ENCODE peak calls at places on chromosome 18, in four cellular contexts. N, V, J and B are unnamed samples.
A peak's percentile ranks its signal among the peaks of the same experiment; 100 is the strongest.

GRCh38 chr18:22169011-22169888 is at the start of gene GATA6:
- DNase-seq in N (no peak), V (peak; percentile 84), J (peak; percentile 77), B (peak; percentile 90)

GRCh38 chr18:45657357-45658335 is 42.4 kb downstream of the SLC14A2 start:
- DNase-seq in N (no peak), V (no peak), J (no peak), B (no peak)

GRCh38 chr18:11327656-11328055 is 178.3 kb upstream of the PIEZO2 start:
- DNase-seq in N (no peak), V (no peak), J (no peak), B (no peak)

GRCh38 chr18:63882333-63883141 is 5.0 kb upstream of the SERPINB2 start:
- DNase-seq in N (no peak), V (no peak), J (no peak), B (no peak)

GRCh38 chr18:57440331-57441101 is 5.3 kb downstream of the ONECUT2 start:
- DNase-seq in N (no peak), V (no peak), J (no peak), B (no peak)

GRCh38 chr18:11309172-11309571 is 159.8 kb upstream of the PIEZO2 start:
- DNase-seq in N (no peak), V (peak; percentile 38), J (peak; percentile 8), B (no peak)

GRCh38 chr18:46433121-46433826 is 223.7 kb downstream of the LOXHD1 start:
- DNase-seq in N (no peak), V (no peak), J (no peak), B (no peak)

GRCh38 chr18:62387257-62387656 is 62.1 kb downstream of the TNFRSF11A start:
- DNase-seq in N (no peak), V (no peak), J (no peak), B (no peak)

GRCh38 chr18:5628512-5629255 is 84.9 kb upstream of the EPB41L3 start:
- DNase-seq in N (no peak), V (no peak), J (no peak), B (peak; percentile 16)

GRCh38 chr18:23503967-23504352 is 649 bp downstream of the RMC1 start:
- DNase-seq in N (no peak), V (no peak), J (no peak), B (no peak)

GRCh38 chr18:11666176-11666575 is 22.9 kb upstream of the GNAL start:
- DNase-seq in N (no peak), V (no peak), J (no peak), B (no peak)

GRCh38 chr18:12333650-12334279 is 25.7 kb downstream of the TUBB6 start:
- DNase-seq in N (no peak), V (no peak), J (no peak), B (no peak)

GRCh38 chr18:63160172-63160995 is 159.2 kb downstream of the BCL2 start:
- DNase-seq in N (peak; percentile 62), V (no peak), J (no peak), B (no peak)

GRCh38 chr18:54222922-54223567 is 1.4 kb downstream of the MBD2 start:
- DNase-seq in N (peak; percentile 78), V (peak; percentile 25), J (no peak), B (no peak)

GRCh38 chr18:36372902-36373301 is 75.4 kb downstream of the FHOD3 start:
- DNase-seq in N (no peak), V (no peak), J (no peak), B (no peak)

GRCh38 chr18:10579079-10579867 is 53.4 kb downstream of the NAPG start:
- DNase-seq in N (no peak), V (no peak), J (no peak), B (no peak)

GRCh38 chr18:46148810-46149209 is 44.6 kb downstream of the HAUS1 start:
- DNase-seq in N (no peak), V (peak; percentile 59), J (peak; percentile 72), B (peak; percentile 46)

GRCh38 chr18:12403601-12404506 is 3.9 kb upstream of the PRELID3A start:
- DNase-seq in N (no peak), V (no peak), J (peak; percentile 87), B (no peak)

GRCh38 chr18:44896817-44897216 is 216.1 kb downstream of the SETBP1 start:
- DNase-seq in N (no peak), V (no peak), J (no peak), B (no peak)

GRCh38 chr18:9989481-9989880 is 75.7 kb downstream of the VAPA start:
- DNase-seq in N (no peak), V (no peak), J (no peak), B (no peak)

GRCh38 chr18:31701752-31702151 is 17.4 kb upstream of the B4GALT6 start:
- DNase-seq in N (no peak), V (no peak), J (no peak), B (no peak)

GRCh38 chr18:26059357-26059756 is 31.1 kb downstream of the SS18 start:
- DNase-seq in N (no peak), V (no peak), J (peak; percentile 74), B (no peak)

GRCh38 chr18:63579643-63580042 is 7.5 kb upstream of the SERPINB13 start:
- DNase-seq in N (no peak), V (no peak), J (no peak), B (no peak)

GRCh38 chr18:46481048-46481846 is 175.8 kb downstream of the LOXHD1 start:
- DNase-seq in N (no peak), V (peak; percentile 28), J (peak; percentile 56), B (peak; percentile 27)

GRCh38 chr18:25456284-25456683 is 104.3 kb upstream of the ZNF521 start:
- DNase-seq in N (no peak), V (no peak), J (peak; percentile 44), B (no peak)

GRCh38 chr18:64100136-64100922 is 48.6 kb downstream of the LINC00305 start:
- DNase-seq in N (peak; percentile 33), V (no peak), J (no peak), B (no peak)

GRCh38 chr18:40949138-40949949 is 1005.7 kb upstream of the PIK3C3 start:
- DNase-seq in N (no peak), V (no peak), J (no peak), B (no peak)

GRCh38 chr18:39799010-39799409 is 2156.0 kb upstream of the PIK3C3 start:
- DNase-seq in N (no peak), V (no peak), J (no peak), B (no peak)

GRCh38 chr18:5073026-5073944 is 123.8 kb downstream of the AKAIN1 start:
- DNase-seq in N (no peak), V (peak; percentile 31), J (peak; percentile 52), B (peak; percentile 26)

GRCh38 chr18:22005191-22005824 is 164.1 kb upstream of the GATA6 start:
- DNase-seq in N (no peak), V (no peak), J (no peak), B (no peak)

GRCh38 chr18:57835904-57836303 is 32.8 kb upstream of the ATP8B1 start:
- DNase-seq in N (no peak), V (no peak), J (no peak), B (no peak)

GRCh38 chr18:63322908-63323634 is 3.5 kb upstream of the BCL2 start:
- DNase-seq in N (no peak), V (peak; percentile 63), J (peak; percentile 70), B (peak; percentile 34)

GRCh38 chr18:22667616-22668422 is 250.1 kb upstream of the CTAGE1 start:
- DNase-seq in N (peak; percentile 20), V (no peak), J (peak; percentile 92), B (no peak)

GRCh38 chr18:26228562-26229260 is 2.5 kb downstream of the TAF4B start:
- DNase-seq in N (no peak), V (no peak), J (peak; percentile 72), B (no peak)

GRCh38 chr18:68438983-68439382 is 275.9 kb downstream of the TMX3 start:
- DNase-seq in N (no peak), V (no peak), J (no peak), B (no peak)

GRCh38 chr18:55346961-55347740 is 240.8 kb downstream of the TCF4 start:
- DNase-seq in N (no peak), V (no peak), J (no peak), B (no peak)

GRCh38 chr18:12008181-12008767 is 27.0 kb downstream of the IMPA2 start:
- DNase-seq in N (no peak), V (peak; percentile 96), J (no peak), B (no peak)

GRCh38 chr18:32868424-32868823 is 95.6 kb upstream of the KLHL14 start:
- DNase-seq in N (no peak), V (no peak), J (no peak), B (no peak)

GRCh38 chr18:62634991-62635630 is 80.2 kb upstream of the PHLPP1 start:
- DNase-seq in N (no peak), V (peak; percentile 7), J (no peak), B (no peak)

DNA sequence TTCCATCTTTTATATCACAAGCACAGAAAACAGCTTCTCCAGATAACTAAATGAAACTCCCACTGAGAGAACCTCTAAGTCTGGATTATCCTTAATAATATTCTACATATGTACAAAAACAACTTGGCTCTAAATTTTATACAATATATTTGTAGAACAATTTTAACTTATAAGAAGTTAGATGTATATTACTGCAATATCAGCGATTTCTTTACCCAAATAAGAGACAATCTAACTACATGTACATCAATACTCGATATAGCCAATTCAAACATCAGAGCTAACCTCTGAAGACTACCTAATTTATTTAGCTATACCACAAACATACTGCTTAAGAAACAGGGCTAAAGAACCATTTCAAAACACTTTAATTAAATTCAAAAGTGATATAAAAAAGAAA is 148.6 kb downstream of the ROCK1 start:
- DNase-seq in N (no peak), V (no peak), J (no peak), B (no peak)
- TF ChIP-seq SP1 in N (no peak), V (no peak), J (no peak), B (no peak)

GRCh38 chr18:60892855-60893254 is 440.4 kb upstream of the CDH20 start:
- DNase-seq in N (no peak), V (peak; percentile 45), J (no peak), B (no peak)
- TF ChIP-seq FOXM1 in N (no peak), V (no peak), J (no peak), B (no peak)

GRCh38 chr18:8977166-8977565 is 125.3 kb upstream of the NDUFV2 start:
- DNase-seq in N (no peak), V (no peak), J (no peak), B (no peak)
- TF ChIP-seq TARDBP in N (no peak), V (no peak), J (no peak), B (no peak)

GRCh38 chr18:59649575-59649974 is 47.6 kb downstream of the CCBE1 start:
- DNase-seq in N (no peak), V (no peak), J (no peak), B (no peak)

GRCh38 chr18:59650266-59650820 is 46.9 kb downstream of the CCBE1 start:
- DNase-seq in N (no peak), V (no peak), J (no peak), B (no peak)

GRCh38 chr18:59646946-59647307 is 50.3 kb downstream of the CCBE1 start:
- DNase-seq in N (no peak), V (no peak), J (no peak), B (no peak)

GRCh38 chr18:59643740-59644139 is 53.5 kb downstream of the CCBE1 start:
- DNase-seq in N (no peak), V (no peak), J (no peak), B (no peak)

GRCh38 chr18:59646228-59646945 is 50.8 kb downstream of the CCBE1 start:
- DNase-seq in N (no peak), V (no peak), J (peak; percentile 5), B (no peak)
- TF ChIP-seq SP1 in N (no peak), V (no peak), J (no peak), B (no peak)

DNA sequence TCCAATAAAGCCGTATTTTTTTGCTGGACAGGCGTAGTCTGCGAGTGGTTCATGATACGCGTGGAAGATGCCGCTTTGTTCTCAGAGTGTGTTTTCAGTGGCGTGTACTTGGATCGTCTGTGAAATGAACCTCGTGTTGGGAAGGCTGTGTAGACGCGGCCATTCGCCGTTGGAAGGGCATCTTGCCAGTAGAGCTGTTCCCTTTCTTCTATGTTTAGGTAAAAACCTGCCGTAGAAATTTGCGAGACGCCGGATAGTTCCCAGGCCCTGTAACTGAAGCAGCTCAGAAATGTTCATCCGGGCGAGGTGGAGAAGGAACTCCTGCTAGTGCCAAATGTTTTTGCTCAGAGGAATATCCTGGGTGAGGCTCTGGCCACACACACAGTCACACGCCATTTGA is 133.6 kb downstream of the NFATC1 start:
- DNase-seq in N (no peak), V (no peak), J (no peak), B (no peak)
- TF ChIP-seq FOXM1 in N (no peak), V (no peak), J (no peak), B (no peak)